ENCODE peak calls at places on chromosomes 13 and 19, in four cellular contexts. Q, I, S and H are unnamed samples.

GRCh38 chr19:4472174-4472974 is at the start of gene HDGFL2:
- DNase-seq in Q (no peak), I (no peak), S (no peak), H (no peak)

GRCh38 chr13:107342747-107343146 is 774.8 kb upstream of the ARGLU1 start:
- DNase-seq in Q (no peak), I (no peak), S (no peak), H (no peak)

GRCh38 chr13:75432045-75432444 is 49.9 kb downstream of the TBC1D4 start:
- DNase-seq in Q (no peak), I (peak; percentile 61), S (peak; percentile 6), H (no peak)

GRCh38 chr13:31440132-31440531 is 240.4 kb downstream of the B3GLCT start:
- DNase-seq in Q (no peak), I (no peak), S (no peak), H (no peak)

GRCh38 chr13:112871742-112872141 is 97.3 kb upstream of the MCF2L start:
- DNase-seq in Q (no peak), I (no peak), S (no peak), H (no peak)

GRCh38 chr19:13090511-13091231 is 12.0 kb downstream of the LYL1 start:
- DNase-seq in Q (no peak), I (no peak), S (no peak), H (no peak)

GRCh38 chr19:33273881-33274662 is 28.3 kb downstream of the CEBPA start:
- DNase-seq in Q (no peak), I (peak; percentile 95), S (peak; percentile 71), H (no peak)

GRCh38 chr13:110552767-110553166 is 8.8 kb downstream of the RAB20 start:
- DNase-seq in Q (no peak), I (no peak), S (no peak), H (no peak)

GRCh38 chr13:77876176-77876575 is 42.5 kb downstream of the EDNRB start:
- DNase-seq in Q (no peak), I (peak; percentile 81), S (peak; percentile 71), H (no peak)

GRCh38 chr19:46147791-46148288 is at the start of gene IGFL2:
- DNase-seq in Q (no peak), I (peak; percentile 28), S (no peak), H (no peak)

GRCh38 chr13:95714142-95714832 is 37.3 kb downstream of the DNAJC3 start:
- DNase-seq in Q (no peak), I (peak; percentile 93), S (peak; percentile 62), H (no peak)

GRCh38 chr19:17206736-17207581 is 8.2 kb upstream of the USE1 start:
- DNase-seq in Q (no peak), I (no peak), S (no peak), H (no peak)

GRCh38 chr19:16822648-16823047 is 6.5 kb upstream of the SIN3B start:
- DNase-seq in Q (no peak), I (no peak), S (no peak), H (no peak)

GRCh38 chr13:28953714-28954113 is 133.6 kb downstream of the MTUS2 start:
- DNase-seq in Q (no peak), I (no peak), S (no peak), H (peak; percentile 10)

GRCh38 chr13:43289458-43290255 is 266.3 kb downstream of the DNAJC15 start:
- DNase-seq in Q (no peak), I (peak; percentile 50), S (peak; percentile 31), H (no peak)

GRCh38 chr19:33511346-33511745 is 10.2 kb downstream of the PEPD start:
- DNase-seq in Q (no peak), I (no peak), S (no peak), H (no peak)

GRCh38 chr13:36530050-36530789 is 97.9 kb downstream of the CCNA1 start:
- DNase-seq in Q (no peak), I (peak; percentile 27), S (peak; percentile 19), H (no peak)

GRCh38 chr13:83065136-83065535 is 817.1 kb downstream of the SLITRK1 start:
- DNase-seq in Q (no peak), I (peak; percentile 95), S (peak; percentile 88), H (no peak)

GRCh38 chr13:73730014-73730413 is 404.2 kb downstream of the KLF12 start:
- DNase-seq in Q (no peak), I (no peak), S (no peak), H (no peak)

GRCh38 chr13:106033634-106034033 is 501.8 kb downstream of the EFNB2 start:
- DNase-seq in Q (no peak), I (peak; percentile 85), S (peak; percentile 94), H (peak; percentile 1)

GRCh38 chr13:59442946-59443345 is 720.8 kb downstream of the DIAPH3 start:
- DNase-seq in Q (no peak), I (no peak), S (peak; percentile 47), H (peak; percentile 44)

GRCh38 chr13:76730220-76730619 is 156.0 kb downstream of the KCTD12 start:
- DNase-seq in Q (no peak), I (no peak), S (no peak), H (no peak)

GRCh38 chr19:44525721-44526430 is 3.6 kb downstream of the CEACAM20 start:
- DNase-seq in Q (no peak), I (no peak), S (no peak), H (no peak)

GRCh38 chr13:38213307-38213706 is 136.3 kb upstream of the UFM1 start:
- DNase-seq in Q (no peak), I (peak; percentile 73), S (peak; percentile 9), H (no peak)

GRCh38 chr13:99086869-99087129 is 108.9 kb upstream of the DOCK9 start:
- DNase-seq in Q (peak; percentile 29), I (peak; percentile 15), S (no peak), H (no peak)

GRCh38 chr13:65964672-65965071 is 1265.5 kb downstream of the PCDH9 start:
- DNase-seq in Q (no peak), I (peak; percentile 22), S (no peak), H (no peak)

GRCh38 chr19:5470264-5470671 is 15.1 kb downstream of the ZNRF4 start:
- DNase-seq in Q (no peak), I (no peak), S (no peak), H (no peak)

GRCh38 chr19:47226426-47227346 is 4.3 kb downstream of the BBC3 start:
- DNase-seq in Q (peak; percentile 47), I (peak; percentile 73), S (peak; percentile 78), H (peak; percentile 68)

GRCh38 chr13:22929391-22930126 is 251.2 kb upstream of the SGCG start:
- DNase-seq in Q (no peak), I (no peak), S (no peak), H (no peak)

GRCh38 chr13:22927008-22927393 is 253.8 kb upstream of the SGCG start:
- DNase-seq in Q (no peak), I (no peak), S (no peak), H (no peak)

GRCh38 chr13:22931576-22931975 is 249.2 kb upstream of the SGCG start:
- DNase-seq in Q (no peak), I (no peak), S (no peak), H (no peak)

GRCh38 chr13:22926176-22927007 is 254.4 kb upstream of the SGCG start:
- DNase-seq in Q (no peak), I (peak; percentile 65), S (no peak), H (no peak)
- H3K4me3 ChIP-seq in Q (no peak overlapping the region), I (peak overlapping the region; percentile 34), S (peak overlapping the region; percentile 73), H (no peak overlapping the region)

GRCh38 chr19:3345850-3346460 is 20.4 kb upstream of the NFIC start:
- DNase-seq in Q (no peak), I (no peak), S (no peak), H (no peak)
- H3K4me3 ChIP-seq in Q (no peak overlapping the region), I (no peak overlapping the region), S (no peak overlapping the region), H (no peak overlapping the region)

GRCh38 chr19:35352177-35352447 is 4.4 kb downstream of the FFAR1 start:
- DNase-seq in Q (no peak), I (no peak), S (no peak), H (no peak)
- H3K4me3 ChIP-seq in Q (no peak overlapping the region), I (no peak overlapping the region), S (no peak overlapping the region), H (no peak overlapping the region)

GRCh38 chr19:1968279-1969175 is 27.6 kb downstream of the CSNK1G2 start:
- DNase-seq in Q (no peak), I (no peak), S (no peak), H (no peak)

GRCh38 chr19:1970806-1971502 is 30.0 kb downstream of the CSNK1G2 start:
- DNase-seq in Q (no peak), I (no peak), S (no peak), H (no peak)

GRCh38 chr19:1969176-1970002 is 28.4 kb downstream of the CSNK1G2 start:
- DNase-seq in Q (no peak), I (no peak), S (no peak), H (no peak)

GRCh38 chr19:1970003-1970805 is 29.2 kb downstream of the CSNK1G2 start:
- DNase-seq in Q (no peak), I (peak; percentile 26), S (no peak), H (no peak)

GRCh38 chr19:1967087-1967608 is 26.2 kb downstream of the CSNK1G2 start:
- DNase-seq in Q (no peak), I (no peak), S (no peak), H (peak; percentile 59)
- H3K4me3 ChIP-seq in Q (no peak overlapping the region), I (no peak overlapping the region), S (no peak overlapping the region), H (peak overlapping the region; percentile 13)

GRCh38 chr13:85419611-85420010 is 379.6 kb downstream of the SLITRK6 start:
- DNase-seq in Q (no peak), I (no peak), S (no peak), H (no peak)

GRCh38 chr13:85413664-85414063 is 385.6 kb downstream of the SLITRK6 start:
- DNase-seq in Q (no peak), I (no peak), S (peak; percentile 18), H (no peak)

GRCh38 chr13:85412448-85412847 is 386.8 kb downstream of the SLITRK6 start:
- DNase-seq in Q (no peak), I (no peak), S (no peak), H (no peak)

DNA sequence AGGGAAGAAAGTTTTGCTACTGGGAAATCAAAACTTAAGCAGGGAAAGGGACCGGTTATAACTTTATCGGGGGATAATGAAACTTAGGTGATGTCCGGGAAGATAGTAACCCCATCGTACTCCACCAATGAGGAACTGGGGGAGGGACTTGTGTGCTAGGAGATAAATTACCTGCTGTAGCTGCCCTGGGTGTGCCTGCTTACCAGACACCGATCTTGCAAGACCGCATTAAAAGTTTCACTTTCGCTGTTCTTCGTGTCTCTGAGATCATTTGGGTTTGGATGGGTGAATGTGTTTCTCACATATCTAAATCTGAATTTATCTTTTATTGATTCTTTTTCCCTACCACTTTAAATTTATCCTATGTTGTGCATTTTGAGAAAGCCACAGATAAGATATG is 381.4 kb downstream of the SLITRK6 start:
- DNase-seq in Q (no peak), I (no peak), S (no peak), H (no peak)
- H3K4me3 ChIP-seq in Q (no peak overlapping the region), I (no peak overlapping the region), S (no peak overlapping the region), H (no peak overlapping the region)

GRCh38 chr19:1277061-1277460 is 1.7 kb downstream of the FAM174C start:
- DNase-seq in Q (no peak), I (no peak), S (no peak), H (no peak)
- H3K4me3 ChIP-seq in Q (no peak overlapping the region), I (no peak overlapping the region), S (no peak overlapping the region), H (peak overlapping the region; percentile 88)

DNA sequence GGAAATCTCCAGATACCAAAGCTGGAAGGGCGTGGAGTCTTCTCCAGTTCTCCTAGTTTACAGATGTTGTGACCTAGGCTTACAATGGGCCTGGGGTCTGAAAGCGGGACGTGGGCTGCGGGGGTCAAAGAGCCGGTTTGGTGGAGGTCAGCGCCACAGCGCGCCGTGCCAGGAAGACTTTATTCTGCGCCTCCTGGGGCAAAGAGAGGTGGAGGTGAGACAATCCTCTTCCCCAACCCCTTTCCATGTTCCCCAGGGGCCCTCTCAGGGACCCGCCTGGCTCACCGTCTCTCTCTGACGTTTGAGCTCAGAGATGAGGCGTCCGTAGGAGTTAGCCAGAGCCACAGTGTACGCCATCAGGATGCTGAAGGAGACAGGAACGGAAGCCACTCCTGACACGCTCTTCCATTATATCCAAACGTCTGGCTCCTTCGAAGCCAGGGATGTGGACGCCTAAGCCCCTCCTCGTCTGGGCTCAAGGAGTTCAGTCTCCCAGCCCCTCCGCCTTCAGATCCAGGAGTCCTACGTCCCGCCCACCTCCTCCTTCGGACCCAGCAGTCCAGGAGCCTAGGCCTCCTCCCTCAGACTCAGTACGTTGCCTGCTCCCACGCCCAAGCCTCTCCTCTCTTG is 776 bp upstream of the LENG1 start:
- DNase-seq in Q (no peak), I (peak; percentile 43), S (peak; percentile 61), H (no peak)
- H3K4me3 ChIP-seq in Q (peak overlapping the region; percentile 72), I (peak overlapping the region; percentile 63), S (peak overlapping the region; percentile 85), H (peak overlapping the region; percentile 85)